ENCODE peak calls at places on chromosomes 16 and 17, in four cellular contexts. L, C, Q and P are unnamed samples.

GRCh38 chr17:823501-823902 is 41.3 kb downstream of the MRM3 start:
- DNase-seq in Q (no peak), C (no peak), L (no peak), P (peak)

GRCh38 chr17:42251115-42251514 is 25.1 kb downstream of the STAT5B start:
- DNase-seq in Q (no peak), C (no peak), L (no peak), P (no peak)

GRCh38 chr17:14007951-14008350 is 61.4 kb upstream of the COX10 start:
- DNase-seq in Q (no peak), C (no peak), L (no peak), P (no peak)

GRCh38 chr17:45740553-45741330 is 43.4 kb upstream of the CRHR1 start:
- DNase-seq in Q (no peak), L (peak), C (no peak), P (peak)

GRCh38 chr16:51637744-51638100 is 486.7 kb upstream of the SALL1 start:
- DNase-seq in C (no peak), Q (no peak), L (no peak), P (no peak)

GRCh38 chr16:85528528-85529387 is 84.4 kb upstream of the GSE1 start:
- DNase-seq in Q (peak), L (no peak), C (no peak), P (peak)

GRCh38 chr17:78374631-78375274 is 3.7 kb upstream of the PGS1 start:
- DNase-seq in L (peak), C (no peak), Q (no peak), P (no peak)

GRCh38 chr16:24309222-24309905 is 53.2 kb downstream of the CACNG3 start:
- DNase-seq in L (peak), Q (no peak), C (no peak), P (no peak)

GRCh38 chr16:74626741-74627416 is 20.0 kb upstream of the GLG1 start:
- DNase-seq in L (no peak), Q (no peak), C (no peak), P (peak)

GRCh38 chr17:2547176-2547575 is 35.5 kb upstream of the METTL16 start:
- DNase-seq in L (peak), C (no peak), Q (no peak), P (no peak)

GRCh38 chr17:50035421-50035879 is 20.5 kb upstream of the ITGA3 start:
- DNase-seq in L (no peak), C (no peak), Q (no peak), P (no peak)

GRCh38 chr17:41917957-41918391 is 777 bp downstream of the ACLY start:
- DNase-seq in Q (no peak), C (no peak), L (peak), P (peak)

GRCh38 chr17:50507871-50508572 is at the start of gene MYCBPAP:
- DNase-seq in L (peak), C (no peak), Q (peak), P (peak)

GRCh38 chr16:90019543-90020259 is 445 bp upstream of the DBNDD1 start:
- DNase-seq in Q (peak), L (peak), C (no peak), P (peak)
- TF ChIP-seq CTCF in Q (no peak), L (no peak), C (peak), P (peak)

DNA sequence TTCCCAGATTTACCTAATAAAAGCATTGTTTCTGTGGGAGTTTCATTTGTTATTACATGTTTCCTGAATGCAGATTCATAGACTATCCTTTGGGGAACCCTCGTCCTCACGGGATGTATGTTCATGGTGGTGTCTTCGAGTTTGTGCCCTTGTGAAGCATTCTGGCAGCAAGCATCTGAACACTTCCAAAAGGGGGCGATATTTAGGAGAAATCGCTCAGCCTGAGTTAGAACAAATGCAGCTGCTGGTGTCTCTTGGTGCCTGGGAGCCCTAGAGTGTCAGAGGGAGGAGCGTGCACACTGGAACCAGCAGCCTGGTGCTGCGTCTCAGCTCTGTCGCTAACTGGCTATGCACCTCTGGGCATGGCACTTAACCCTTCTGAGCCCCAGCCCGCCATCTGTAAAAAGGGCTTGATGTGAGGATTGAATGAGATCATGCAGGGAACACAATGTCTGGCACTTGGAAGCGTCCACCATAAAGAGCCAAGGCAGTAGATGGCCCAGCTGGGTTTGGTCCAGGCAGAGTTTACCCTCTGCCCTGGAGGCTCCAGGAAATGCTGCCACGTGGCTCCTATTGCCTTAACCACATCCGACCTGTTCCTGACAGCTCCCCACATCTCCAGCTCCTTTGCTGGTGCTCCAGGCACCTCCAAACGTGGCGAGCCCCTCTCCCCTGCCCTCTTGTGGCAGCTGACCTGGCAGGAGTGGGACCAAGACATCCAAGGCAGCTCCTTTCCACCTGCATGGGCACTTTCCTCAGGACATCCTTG is 25.0 kb upstream of the C16orf78 start:
- DNase-seq in Q (no peak), L (no peak), C (no peak), P (peak)
- TF ChIP-seq CTCF in Q (no peak), L (no peak), C (no peak), P (peak)

GRCh38 chr17:6420173-6420641 is 14.7 kb downstream of the AIPL1 start:
- DNase-seq in L (no peak), Q (no peak), C (no peak), P (peak)
- TF ChIP-seq CTCF in L (peak), Q (no peak), C (peak), P (peak)

GRCh38 chr17:74118504-74118903 is 85.0 kb upstream of the RPL38 start:
- DNase-seq in C (no peak), Q (no peak), L (no peak), P (peak)

GRCh38 chr17:74117087-74117486 is 86.4 kb upstream of the RPL38 start:
- DNase-seq in Q (no peak), L (no peak), C (no peak), P (no peak)

GRCh38 chr17:74119049-74119580 is 84.4 kb upstream of the RPL38 start:
- DNase-seq in C (no peak), L (no peak), Q (no peak), P (no peak)

GRCh38 chr17:74116087-74116717 is 87.3 kb upstream of the RPL38 start:
- DNase-seq in Q (no peak), C (no peak), L (no peak), P (no peak)

GRCh38 chr17:74117999-74118421 is 85.5 kb upstream of the RPL38 start:
- DNase-seq in Q (no peak), C (no peak), L (no peak), P (no peak)
- TF ChIP-seq CTCF in Q (no peak), C (peak), L (no peak), P (no peak)

GRCh38 chr17:37713028-37713431 is 31.8 kb downstream of the HNF1B start:
- DNase-seq in L (no peak), Q (no peak), C (no peak), P (no peak)
- TF ChIP-seq CTCF in L (no peak), Q (no peak), C (no peak), P (no peak)

GRCh38 chr16:63131503-63131902 is 1095.3 kb upstream of the CDH8 start:
- DNase-seq in L (no peak), Q (no peak), C (no peak), P (no peak)
- TF ChIP-seq CTCF in L (no peak), Q (no peak), C (no peak), P (no peak)